ENCODE peak calls at places on chromosomes 4 and X, in four cellular contexts. X is mammary epithelial cell, T is testis, W is spleen. L is an unnamed sample.
A peak's percentile ranks its signal among the peaks of the same experiment; 100 is the strongest.

GRCh38 chr4:74660866-74661265 is 133.5 kb downstream of the BTC start:
- DNase-seq in X (no peak), T (no peak), W (no peak), L (no peak)

GRCh38 chrX:86148024-86148511 is at the start of gene DACH2:
- DNase-seq in X (peak; percentile 75), T (peak; percentile 83), W (peak; percentile 83), L (peak; percentile 79)

GRCh38 chrX:95764972-95765451 is 919.6 kb upstream of the DIAPH2 start:
- DNase-seq in X (peak; percentile 11), T (peak; percentile 23), W (no peak), L (peak; percentile 10)

GRCh38 chr4:123398803-123399637 is 2.4 kb downstream of the SPRY1 start:
- DNase-seq in X (peak; percentile 77), T (peak; percentile 82), W (peak; percentile 85), L (peak; percentile 79)

GRCh38 chr4:170758988-170759387 is 669.2 kb upstream of the AADAT start:
- DNase-seq in X (no peak), T (no peak), W (no peak), L (no peak)

GRCh38 chr4:79764118-79764517 is 308.9 kb downstream of the ANTXR2 start:
- DNase-seq in X (no peak), T (no peak), W (no peak), L (no peak)

GRCh38 chr4:173538148-173538902 is 8.3 kb upstream of the HAND2 start:
- DNase-seq in X (no peak), T (no peak), W (peak; percentile 82), L (peak; percentile 72)

GRCh38 chr4:99200148-99200547 is 18.9 kb downstream of the ADH6 start:
- DNase-seq in X (no peak), T (no peak), W (no peak), L (no peak)

GRCh38 chr4:153448003-153448731 is 18.0 kb upstream of the TMEM131L start:
- DNase-seq in X (no peak), T (no peak), W (no peak), L (no peak)

GRCh38 chr4:176945314-176945713 is 152.6 kb upstream of the VEGFC start:
- DNase-seq in X (no peak), T (no peak), W (no peak), L (no peak)

GRCh38 chrX:18354369-18355329 is at the start of gene SCML2:
- DNase-seq in X (peak; percentile 2), T (peak; percentile 62), W (peak; percentile 79), L (peak; percentile 69)

GRCh38 chrX:38817004-38817703 is 15.9 kb downstream of the MID1IP1 start:
- DNase-seq in X (no peak), T (peak; percentile 41), W (no peak), L (peak; percentile 30)

GRCh38 chr4:122548452-122548851 is 72.4 kb downstream of the IL21 start:
- DNase-seq in X (no peak), T (no peak), W (no peak), L (no peak)

GRCh38 chrX:103584606-103585005 is 709 bp upstream of the TCEAL4 start:
- DNase-seq in X (no peak), T (no peak), W (no peak), L (no peak)

GRCh38 chr4:3121596-3121995 is 47.1 kb downstream of the HTT start:
- DNase-seq in X (no peak), T (no peak), W (no peak), L (no peak)

GRCh38 chr4:150368667-150369066 is 213.3 kb upstream of the MAB21L2 start:
- DNase-seq in X (no peak), T (no peak), W (no peak), L (no peak)

GRCh38 chr4:123430031-123430430 is 33.4 kb downstream of the SPRY1 start:
- DNase-seq in X (no peak), T (no peak), W (no peak), L (no peak)

GRCh38 chr4:122819708-122820449 is 6.8 kb upstream of the FGF2 start:
- DNase-seq in X (peak; percentile 40), T (no peak), W (no peak), L (no peak)

DNA sequence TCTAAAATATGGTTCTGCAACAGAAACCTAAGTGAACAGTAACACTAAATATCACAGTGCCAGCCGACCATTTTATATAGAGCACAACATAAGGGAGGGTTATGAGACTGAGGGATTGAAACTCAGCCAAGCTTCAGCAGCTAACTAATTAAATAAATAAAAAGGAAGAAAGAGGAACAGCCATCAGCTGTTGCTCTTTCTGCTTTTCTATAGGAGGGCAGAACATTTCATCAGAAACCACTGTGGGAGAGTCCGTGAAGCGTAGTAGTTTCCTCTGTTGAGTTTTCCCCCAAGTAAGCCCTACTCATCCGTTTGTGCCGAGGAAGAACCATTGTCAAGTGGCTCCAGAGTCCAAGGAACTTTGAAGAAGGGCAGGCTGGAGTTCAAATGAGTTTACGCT is 74.5 kb downstream of the PPARGC1A start:
- DNase-seq in X (no peak), T (no peak), W (no peak), L (no peak)
- H3K27me3 ChIP-seq in X (no peaks in the 10 kb centered on the region), T (no peaks in the 10 kb centered on the region), W (no peaks in the 10 kb centered on the region), L (no peaks in the 10 kb centered on the region)

GRCh38 chr4:184444215-184444952 is 30.0 kb downstream of the IRF2 start:
- DNase-seq in X (peak; percentile 18), T (no peak), W (no peak), L (no peak)
- H3K27ac ChIP-seq in X (no peak overlapping the region), T (no peak overlapping the region), W (no peak overlapping the region), L (no peak overlapping the region)

DNA sequence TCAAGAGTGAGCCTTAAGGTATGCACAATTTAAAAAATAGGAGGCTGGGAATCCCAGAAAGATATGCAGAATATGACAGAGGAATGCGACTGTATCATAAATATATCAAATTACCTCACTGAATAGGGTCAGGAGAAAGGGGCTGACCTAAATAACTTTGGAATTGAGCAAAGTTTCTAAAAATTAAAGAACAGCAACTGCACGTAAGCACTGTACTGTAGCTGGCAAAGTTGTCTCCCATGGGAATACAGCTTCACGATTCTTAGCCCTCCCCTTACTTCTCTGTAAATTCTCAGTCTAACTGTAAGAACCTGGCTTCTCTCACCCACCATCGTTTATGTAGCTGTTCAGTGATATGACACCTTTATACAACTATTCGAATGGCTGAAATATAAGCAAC is 397.3 kb upstream of the ZFP42 start:
- DNase-seq in X (no peak), T (no peak), W (no peak), L (no peak)
- TF ChIP-seq CTCF in X (no peak), T (no peak), W (no peak), L (no peak)

GRCh38 chrX:32894679-32895078 is 316.7 kb downstream of the DMD start:
- DNase-seq in X (no peak), T (no peak), W (no peak), L (no peak)
- H3K27me3 ChIP-seq in X (no peaks in the 10 kb centered on the region), T (no peaks in the 10 kb centered on the region), W (no peaks in the 10 kb centered on the region), L (peaks cover 8% of the 10 kb centered on the region)

GRCh38 chr4:82123934-82124333 is 249.9 kb downstream of the HNRNPD start:
- DNase-seq in X (no peak), T (no peak), W (no peak), L (no peak)
- H3K27ac ChIP-seq in X (no peak overlapping the region), T (no peak overlapping the region), W (no peak overlapping the region), L (no peak overlapping the region)

GRCh38 chr4:78689224-78689623 is 86.9 kb upstream of the BMP2K start:
- DNase-seq in X (peak; percentile 21), T (no peak), W (no peak), L (no peak)
- TF ChIP-seq CTCF in X (no peak), T (no peak), W (no peak), L (no peak)

GRCh38 chrX:138759217-138759943 is 47.9 kb upstream of the FGF13 start:
- DNase-seq in X (no peak), T (no peak), W (no peak), L (no peak)
- H3K27me3 ChIP-seq in X (no peaks in the 10 kb centered on the region), T (no peaks in the 10 kb centered on the region), W (no peaks in the 10 kb centered on the region), L (no peaks in the 10 kb centered on the region)